ENCODE peak calls at places on chromosomes 13 and 19, in six cellular contexts. Y, X, M, T, B and C are unnamed samples.

GRCh38 chr19:13066933-13067831 is 35.5 kb downstream of the LYL1 start:
- DNase-seq in Y (no peak), X (no peak), M (no peak), T (no peak), B (no peak), C (no peak)

GRCh38 chr13:32426981-32427851 is 714 bp downstream of the N4BP2L1 start:
- DNase-seq in Y (no peak), X (peak; percentile 52), M (peak; percentile 48), T (no peak), B (peak; percentile 51), C (peak; percentile 69)

GRCh38 chr13:30806784-30807183 is 71.4 kb downstream of the ALOX5AP start:
- DNase-seq in Y (no peak), X (no peak), M (no peak), T (no peak), B (peak; percentile 28), C (no peak)

GRCh38 chr13:32938907-32939306 is 77.3 kb upstream of the KL start:
- DNase-seq in Y (peak; percentile 9), X (no peak), M (no peak), T (no peak), B (no peak), C (no peak)

GRCh38 chr19:37128821-37129177 is 43.7 kb downstream of the ZNF585A start:
- DNase-seq in Y (no peak), X (no peak), M (no peak), T (no peak), B (no peak), C (no peak)

GRCh38 chr13:99041788-99042187 is 63.9 kb upstream of the DOCK9 start:
- DNase-seq in Y (no peak), X (no peak), M (no peak), T (no peak), B (no peak), C (no peak)

GRCh38 chr13:95355491-95355890 is 54.2 kb upstream of the ABCC4 start:
- DNase-seq in Y (peak; percentile 33), X (no peak), M (no peak), T (no peak), B (no peak), C (no peak)

GRCh38 chr13:20148501-20149183 is 12.2 kb downstream of the GJA3 start:
- DNase-seq in Y (no peak), X (no peak), M (no peak), T (peak; percentile 9), B (no peak), C (no peak)

GRCh38 chr19:49453013-49453756 is at the start of gene ALDH16A1:
- DNase-seq in Y (peak; percentile 87), X (peak; percentile 97), M (peak; percentile 98), T (peak; percentile 98), B (peak; percentile 99), C (peak; percentile 98)

GRCh38 chr19:50639121-50640112 is at the start of gene SYT3:
- DNase-seq in Y (no peak), X (no peak), M (no peak), T (peak; percentile 68), B (peak; percentile 80), C (peak; percentile 79)

GRCh38 chr19:29665215-29665825 is at the start of gene PLEKHF1:
- DNase-seq in Y (no peak), X (peak; percentile 87), M (peak; percentile 91), T (peak; percentile 83), B (peak; percentile 92), C (peak; percentile 95)

GRCh38 chr19:7751157-7751783 is 3.9 kb upstream of the CD209 start:
- DNase-seq in Y (no peak), X (no peak), M (no peak), T (no peak), B (no peak), C (no peak)

GRCh38 chr13:23160241-23161175 is 20.3 kb upstream of the SGCG start:
- DNase-seq in Y (no peak), X (no peak), M (no peak), T (no peak), B (peak; percentile 45), C (peak; percentile 64)
- TF ChIP-seq CTCF in Y (peak; percentile 23), X (no peak), M (no peak), T (no peak), B (no peak), C (no peak)

GRCh38 chr19:15216363-15216762 is 15.6 kb upstream of the NOTCH3 start:
- DNase-seq in Y (peak; percentile 32), X (no peak), M (no peak), T (peak; percentile 81), B (no peak), C (no peak)

GRCh38 chr19:15212682-15213081 is 11.9 kb upstream of the NOTCH3 start:
- DNase-seq in Y (no peak), X (no peak), M (no peak), T (no peak), B (no peak), C (no peak)

GRCh38 chr19:15210323-15210774 is 9.6 kb upstream of the NOTCH3 start:
- DNase-seq in Y (no peak), X (no peak), M (no peak), T (no peak), B (no peak), C (no peak)

GRCh38 chr19:15218501-15218900 is 13.7 kb downstream of the EPHX3 start:
- DNase-seq in Y (no peak), X (no peak), M (no peak), T (no peak), B (no peak), C (no peak)

DNA sequence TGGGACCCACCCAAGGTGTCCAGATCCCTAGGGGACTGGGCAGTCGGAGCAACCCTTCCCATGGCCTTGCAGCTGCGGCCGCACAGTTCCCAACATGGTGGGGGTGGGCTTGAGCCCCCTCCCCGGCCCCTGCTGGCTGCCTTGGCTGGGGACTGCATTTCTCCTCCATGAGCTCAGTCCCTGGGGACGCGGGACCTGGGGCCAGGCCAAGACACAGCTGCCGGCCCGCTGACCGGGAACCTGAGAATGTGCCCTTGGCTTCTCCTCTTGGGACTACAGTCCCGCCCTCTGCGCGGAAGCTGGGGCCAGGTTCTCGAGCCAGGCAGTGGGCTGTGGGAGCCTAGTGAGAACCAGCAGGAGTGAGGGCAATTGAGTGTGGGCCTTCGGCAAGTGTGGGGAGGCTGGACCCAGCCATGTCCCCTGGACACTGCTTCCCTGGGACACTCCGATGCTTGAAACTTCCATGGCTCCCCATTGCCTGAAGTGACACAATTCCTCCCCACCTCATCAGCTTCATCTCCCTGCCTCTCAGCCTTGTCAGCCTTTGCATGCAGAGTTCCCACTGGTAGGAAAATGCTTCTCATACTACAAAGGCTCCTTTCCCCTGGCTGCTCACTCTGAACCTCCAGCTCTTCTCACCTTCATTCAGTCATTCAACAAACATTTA is 13.1 kb upstream of the NOTCH3 start:
- DNase-seq in Y (no peak), X (no peak), M (no peak), T (no peak), B (no peak), C (peak; percentile 46)
- TF ChIP-seq CTCF in Y (no peak), X (no peak), M (no peak), T (no peak), B (no peak), C (no peak)

GRCh38 chr19:38374332-38375097 is at the start of gene PSMD8:
- DNase-seq in Y (peak; percentile 96), X (peak; percentile 99), M (peak; percentile 98), T (peak; percentile 99), B (peak; percentile 99), C (peak; percentile 97)
- TF ChIP-seq CTCF in Y (peak; percentile 62), X (no peak), M (no peak), T (no peak), B (peak; percentile 25), C (no peak)

DNA sequence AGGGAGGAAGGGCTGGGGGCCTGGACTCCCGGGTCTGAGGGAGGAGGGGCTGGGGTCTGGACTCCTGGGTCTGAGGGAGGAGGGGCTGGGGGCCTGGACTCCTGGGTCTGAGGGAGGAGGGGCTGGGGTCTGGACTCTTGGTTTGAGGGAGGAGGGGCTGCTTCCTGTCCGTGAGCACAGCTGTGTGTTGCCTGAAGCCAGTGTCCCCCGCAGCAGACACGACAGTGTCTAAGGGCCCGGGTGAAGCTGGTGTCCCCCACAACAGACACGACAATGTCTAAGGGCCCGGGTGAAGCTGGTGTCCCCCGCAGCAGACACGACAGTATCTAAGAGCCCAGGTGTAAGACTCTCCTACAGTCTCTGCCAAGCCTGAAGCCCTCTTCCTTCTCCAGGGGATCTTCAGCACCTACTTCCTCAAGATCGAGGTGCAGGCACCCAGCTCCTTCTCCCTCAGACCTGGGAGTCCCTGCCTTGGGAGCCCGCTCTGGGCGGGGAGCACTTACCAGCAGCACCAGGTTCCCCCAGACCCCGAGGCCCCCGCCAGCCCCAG is 346 bp downstream of the PTPRH start:
- DNase-seq in Y (no peak), X (no peak), M (no peak), T (no peak), B (no peak), C (no peak)
- TF ChIP-seq CTCF in Y (no peak), X (no peak), M (no peak), T (no peak), B (no peak), C (no peak)

DNA sequence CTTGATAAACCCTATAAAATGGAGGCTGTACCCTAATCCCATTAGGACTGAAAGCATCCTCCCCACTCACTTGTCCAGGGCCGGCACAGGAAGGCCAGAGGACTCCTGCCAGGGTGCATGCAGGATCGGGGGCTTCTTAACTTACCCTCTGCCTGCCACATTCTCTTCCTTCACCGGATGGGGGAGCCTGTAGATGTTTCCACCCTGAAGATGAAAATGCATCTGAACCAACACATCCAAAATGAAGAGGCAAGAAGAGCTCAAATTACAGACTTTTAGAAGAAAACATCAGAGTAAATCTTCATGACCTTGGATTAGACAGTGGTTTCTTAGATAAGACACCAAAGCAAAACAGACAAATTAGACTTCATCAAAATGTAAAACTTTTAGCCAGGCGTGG is 25.9 kb upstream of the NAPA start:
- DNase-seq in Y (no peak), X (no peak), M (no peak), T (no peak), B (peak; percentile 35), C (no peak)
- TF ChIP-seq CTCF in Y (peak; percentile 35), X (no peak), M (no peak), T (peak; percentile 31), B (peak; percentile 50), C (no peak)